ENCODE peak calls at places on chromosomes 3 and 15, in five cellular contexts. N is kidney glomerular epithelial cell, R is OCI-M1, J is GM03348, Z is NAMALWA. L is an unnamed sample.

GRCh38 chr3:160869825-160870224 is 113.8 kb downstream of the PPM1L start:
- DNase-seq in J (no peak), R (peak), N (no peak), Z (no peak), L (no peak)

GRCh38 chr3:14820156-14820555 is 1.4 kb downstream of the FGD5 start:
- DNase-seq in R (no peak), Z (no peak), J (no peak), N (no peak), L (no peak)

GRCh38 chr3:53227993-53228885 is 27.6 kb downstream of the TKT start:
- DNase-seq in N (no peak), R (no peak), Z (no peak), J (no peak), L (no peak)

GRCh38 chr3:138360272-138361192 is 12.2 kb downstream of the MRAS start:
- DNase-seq in N (no peak), J (no peak), Z (no peak), R (no peak), L (no peak)

GRCh38 chr3:69386535-69387385 is 872 bp upstream of the FRMD4B start:
- DNase-seq in Z (peak), N (no peak), J (no peak), R (no peak), L (no peak)

GRCh38 chr3:111619833-111620232 is 24.7 kb upstream of the ZBED2 start:
- DNase-seq in R (no peak), Z (no peak), N (no peak), J (no peak), L (no peak)

GRCh38 chr3:42685363-42685881 is at the start of gene KLHL40:
- DNase-seq in J (no peak), N (no peak), Z (no peak), R (no peak), L (no peak)

GRCh38 chr15:101503296-101503599 is 13.7 kb upstream of the PCSK6 start:
- DNase-seq in R (no peak), N (no peak), J (no peak), Z (no peak), L (no peak)

GRCh38 chr15:27482344-27482743 is 511.4 kb downstream of the GABRG3 start:
- DNase-seq in R (no peak), Z (no peak), N (no peak), J (no peak), L (no peak)

GRCh38 chr3:185866995-185867394 is 42.2 kb upstream of the IGF2BP2 start:
- DNase-seq in Z (no peak), R (no peak), N (no peak), J (no peak), L (no peak)

GRCh38 chr3:9110316-9110715 is 139.1 kb downstream of the SRGAP3 start:
- DNase-seq in N (no peak), Z (no peak), R (no peak), J (no peak), L (no peak)

GRCh38 chr3:137105277-137105977 is 147.6 kb downstream of the IL20RB start:
- DNase-seq in J (peak), Z (peak), N (peak), R (peak), L (peak)

GRCh38 chr3:145191543-145191942 is 969.4 kb downstream of the PLOD2 start:
- DNase-seq in Z (no peak), R (no peak), J (no peak), N (no peak), L (no peak)

GRCh38 chr3:44883999-44884431 is 9.6 kb downstream of the TGM4 start:
- DNase-seq in J (peak), Z (no peak), R (no peak), N (peak), L (peak)

GRCh38 chr3:40737343-40737742 is 212.6 kb downstream of the ZNF621 start:
- DNase-seq in J (no peak), Z (no peak), N (no peak), R (no peak), L (no peak)

GRCh38 chr3:158106773-158107461 is 697 bp upstream of the SHOX2 start:
- DNase-seq in N (no peak), Z (no peak), J (peak), R (peak), L (no peak)

GRCh38 chr3:2876362-2876761 is 233.8 kb downstream of the IL5RA start:
- DNase-seq in R (no peak), J (no peak), Z (no peak), N (no peak), L (no peak)

GRCh38 chr3:183287301-183287971 is 34.4 kb downstream of the B3GNT5 start:
- DNase-seq in R (peak), Z (no peak), N (no peak), J (peak), L (peak)

GRCh38 chr3:141686477-141687280 is 51.4 kb upstream of the RNF7 start:
- DNase-seq in R (peak), Z (no peak), J (peak), N (no peak), L (no peak)

GRCh38 chr3:52084954-52085730 is 28.8 kb upstream of the DUSP7 start:
- DNase-seq in Z (peak), R (no peak), J (no peak), N (no peak), L (no peak)

GRCh38 chr3:190581041-190581501 is 67.2 kb downstream of the IL1RAP start:
- DNase-seq in R (peak), Z (no peak), N (no peak), J (peak), L (no peak)

GRCh38 chr3:34260991-34261365 is 462.5 kb downstream of the PDCD6IP start:
- DNase-seq in J (no peak), N (peak), R (no peak), Z (no peak), L (no peak)